ENCODE peak calls at places on chromosomes 6 and 20, in five cellular contexts. T is MV-4-11, Z is GM10248, S is AG10803, N is iPS-NIHi11. K is an unnamed sample.

GRCh38 chr6:119426619-119427018 is 77.1 kb upstream of the MAN1A1 start:
- DNase-seq in T (no peak), Z (no peak), S (peak), N (no peak), K (no peak)

GRCh38 chr20:59955131-59955796 is 3.0 kb upstream of the CDH26 start:
- DNase-seq in T (peak), Z (peak), S (peak), N (peak), K (peak)

GRCh38 chr20:51497542-51498467 is 44.7 kb downstream of the NFATC2 start:
- DNase-seq in T (peak), Z (peak), S (no peak), N (no peak), K (no peak)

GRCh38 chr6:30325873-30326445 is 768 bp upstream of the TRIM39 start:
- DNase-seq in T (no peak), Z (no peak), S (no peak), N (peak), K (peak)

GRCh38 chr6:106829451-106829850 is 145.1 kb downstream of the CD24 start:
- DNase-seq in T (no peak), Z (no peak), S (no peak), N (no peak), K (no peak)

GRCh38 chr6:37838209-37838921 is 18.8 kb downstream of the ZFAND3 start:
- DNase-seq in T (peak), Z (no peak), S (peak), N (no peak), K (no peak)

GRCh38 chr20:36070451-36070850 is 84.1 kb upstream of the EPB41L1 start:
- DNase-seq in T (no peak), Z (no peak), S (no peak), N (peak), K (no peak)

GRCh38 chr6:99521557-99522286 is 6.5 kb upstream of the USP45 start:
- DNase-seq in T (peak), Z (no peak), S (peak), N (no peak), K (peak)

GRCh38 chr6:70700922-70701876 is 33.5 kb downstream of the SMAP1 start:
- DNase-seq in T (no peak), Z (no peak), S (no peak), N (no peak), K (no peak)

GRCh38 chr6:70668499-70668812 is 773 bp downstream of the SMAP1 start:
- DNase-seq in T (no peak), Z (peak), S (peak), N (no peak), K (peak)

GRCh38 chr6:121944361-121944760 is 455.1 kb upstream of the HSF2 start:
- DNase-seq in T (no peak), Z (no peak), S (peak), N (no peak), K (no peak)

GRCh38 chr20:46915580-46916243 is 21.1 kb downstream of the EYA2 start:
- DNase-seq in T (no peak), Z (no peak), S (no peak), N (no peak), K (no peak)

GRCh38 chr20:10739575-10739974 is 65.8 kb upstream of the JAG1 start:
- DNase-seq in T (no peak), Z (no peak), S (peak), N (no peak), K (no peak)

GRCh38 chr6:5464096-5464885 is 203.0 kb downstream of the FARS2 start:
- DNase-seq in T (no peak), Z (no peak), S (no peak), N (no peak), K (no peak)

GRCh38 chr6:49849121-49849907 is 17.0 kb downstream of the CRISP1 start:
- DNase-seq in T (peak), Z (peak), S (peak), N (peak), K (no peak)

GRCh38 chr6:140816696-140817095 is 1316.0 kb upstream of the GJE1 start:
- DNase-seq in T (no peak), Z (no peak), S (peak), N (no peak), K (no peak)

GRCh38 chr20:21702553-21703467 is 2.7 kb upstream of the PAX1 start:
- DNase-seq in T (peak), Z (peak), S (peak), N (peak), K (peak)

GRCh38 chr6:170178561-170179477 is 112.1 kb downstream of the DLL1 start:
- DNase-seq in T (no peak), Z (no peak), S (peak), N (peak), K (no peak)

GRCh38 chr6:27839303-27840081 is 72.7 kb downstream of the OR2B2 start:
- DNase-seq in T (peak), Z (no peak), S (peak), N (no peak), K (peak)

GRCh38 chr20:49896204-49896603 is 19.1 kb downstream of the SPATA2 start:
- DNase-seq in T (peak), Z (no peak), S (no peak), N (no peak), K (no peak)

GRCh38 chr6:80608881-80609280 is 502.4 kb downstream of the BCKDHB start:
- DNase-seq in T (no peak), Z (no peak), S (peak), N (no peak), K (no peak)

GRCh38 chr20:31712564-31713311 is 9.9 kb downstream of the BCL2L1 start:
- DNase-seq in T (no peak), Z (no peak), S (peak), N (peak), K (no peak)

GRCh38 chr20:46130534-46130933 is 12.4 kb downstream of the CD40 start:
- DNase-seq in T (no peak), Z (no peak), S (no peak), N (no peak), K (no peak)

GRCh38 chr20:57464642-57465211 is 60.2 kb downstream of the CTCFL start:
- DNase-seq in T (peak), Z (no peak), S (no peak), N (peak), K (peak)

GRCh38 chr20:5150226-5151076 is 23.6 kb downstream of the CDS2 start:
- DNase-seq in T (no peak), Z (no peak), S (no peak), N (no peak), K (no peak)

GRCh38 chr6:10315631-10316145 is 99.2 kb downstream of the TFAP2A start:
- DNase-seq in T (no peak), Z (no peak), S (no peak), N (no peak), K (no peak)